ENCODE peak calls at places on chromosome 22, in five cellular contexts. O, B, J, Y and W are unnamed samples.

GRCh38 chr22:41535244-41535643 is 9.0 kb downstream of the POLR3H start:
- DNase-seq in Y (no peak), O (no peak), B (no peak), J (no peak), W (no peak)

GRCh38 chr22:40533712-40534378 is 102.7 kb downstream of the MRTFA start:
- DNase-seq in J (no peak), Y (no peak), B (peak), O (no peak), W (no peak)

GRCh38 chr22:23786752-23787599 is at the start of gene SMARCB1:
- DNase-seq in B (peak), J (peak), Y (peak), O (no peak), W (peak)

GRCh38 chr22:27835446-27835845 is 33.9 kb upstream of the MN1 start:
- DNase-seq in Y (no peak), B (no peak), J (no peak), O (no peak), W (no peak)

GRCh38 chr22:48199667-48200066 is 1437.2 kb downstream of the TBC1D22A start:
- DNase-seq in J (no peak), Y (no peak), B (no peak), O (no peak), W (no peak)

GRCh38 chr22:50445071-50445879 is 29.6 kb downstream of the SBF1 start:
- DNase-seq in Y (no peak), O (no peak), J (no peak), B (no peak), W (no peak)

GRCh38 chr22:31344369-31345330 is 1.5 kb downstream of the PATZ1 start:
- DNase-seq in O (no peak), B (peak), Y (peak), J (peak), W (peak)

GRCh38 chr22:44181912-44182590 is 1.3 kb downstream of the PARVG start:
- DNase-seq in J (no peak), B (no peak), Y (no peak), O (no peak), W (no peak)

GRCh38 chr22:26679003-26679629 is 21.7 kb downstream of the MIAT start:
- DNase-seq in Y (peak), B (peak), J (peak), O (peak), W (peak)

GRCh38 chr22:21443057-21443734 is 24.0 kb upstream of the TMEM191C start:
- DNase-seq in B (no peak), O (no peak), Y (no peak), J (peak), W (no peak)

GRCh38 chr22:38959574-38959973 is 2.2 kb downstream of the APOBEC3A start:
- DNase-seq in O (no peak), B (no peak), J (no peak), Y (no peak), W (no peak)

GRCh38 chr22:21573293-21573734 is 5.8 kb downstream of the UBE2L3 start:
- DNase-seq in J (no peak), O (no peak), B (no peak), Y (no peak), W (no peak)

GRCh38 chr22:17199131-17199731 is 20.0 kb downstream of the ADA2 start:
- DNase-seq in B (no peak), O (peak), J (no peak), Y (no peak), W (no peak)

GRCh38 chr22:19886605-19887250 is 32.1 kb upstream of the GNB1L start:
- DNase-seq in B (no peak), J (no peak), Y (no peak), O (peak), W (no peak)

GRCh38 chr22:46929046-46929688 is 166.7 kb downstream of the TBC1D22A start:
- DNase-seq in B (no peak), J (no peak), O (no peak), Y (no peak), W (no peak)

GRCh38 chr22:37607010-37607911 is 1.4 kb upstream of the GGA1 start:
- DNase-seq in B (peak), Y (peak), O (no peak), J (peak), W (peak)

GRCh38 chr22:46119729-46120419 is 30.5 kb upstream of the PPARA start:
- DNase-seq in Y (no peak), B (no peak), O (no peak), J (peak), W (no peak)

GRCh38 chr22:36445158-36445668 is 36.2 kb downstream of the TXN2 start:
- DNase-seq in B (no peak), Y (no peak), J (no peak), O (no peak), W (no peak)

GRCh38 chr22:41603873-41604332 is 14.3 kb upstream of the PMM1 start:
- DNase-seq in Y (no peak), B (peak), O (no peak), J (no peak), W (no peak)

GRCh38 chr22:37329239-37330140 is 47.2 kb downstream of the CYTH4 start:
- DNase-seq in O (no peak), B (no peak), J (no peak), Y (no peak), W (no peak)

GRCh38 chr22:25403284-25403606 is 161.2 kb upstream of the GRK3 start:
- DNase-seq in Y (no peak), O (no peak), J (no peak), B (no peak), W (no peak)

GRCh38 chr22:23857606-23858483 is at the start of gene SLC2A11:
- DNase-seq in Y (peak), B (peak), J (peak), O (peak), W (peak)

GRCh38 chr22:29607426-29607825 is 4.0 kb downstream of the NF2 start:
- DNase-seq in J (no peak), B (no peak), Y (no peak), O (no peak), W (no peak)

GRCh38 chr22:21775061-21775460 is 39.5 kb upstream of the YPEL1 start:
- DNase-seq in B (no peak), O (peak), Y (no peak), J (no peak), W (no peak)

GRCh38 chr22:20919718-20920117 is 2.5 kb downstream of the CRKL start:
- DNase-seq in J (no peak), O (no peak), Y (no peak), B (no peak), W (no peak)

GRCh38 chr22:44442856-44443595 is 55.0 kb downstream of the RTL6 start:
- DNase-seq in Y (no peak), J (no peak), O (no peak), B (no peak), W (no peak)

GRCh38 chr22:41725510-41726110 is 26.3 kb downstream of the MEI1 start:
- DNase-seq in O (no peak), B (no peak), Y (no peak), J (no peak), W (no peak)

GRCh38 chr22:29030016-29030617 is 31.5 kb downstream of the C22orf31 start:
- DNase-seq in Y (no peak), O (no peak), J (no peak), B (no peak), W (no peak)

GRCh38 chr22:46275455-46276129 is 7.8 kb downstream of the TTC38 start:
- DNase-seq in O (no peak), J (no peak), B (no peak), Y (no peak), W (no peak)

GRCh38 chr22:40396882-40397281 is 26.5 kb downstream of the SGSM3 start:
- DNase-seq in J (peak), O (peak), B (no peak), Y (no peak), W (no peak)

GRCh38 chr22:17733484-17733883 is 40.8 kb downstream of the BID start:
- DNase-seq in B (no peak), J (no peak), Y (no peak), O (no peak), W (no peak)